ENCODE peak calls at places on chromosomes 11 and 22, in six cellular contexts. F is CD4-positive, alpha-beta memory T cell; H is neuronal stem cell; L is aorta; X is heart left ventricle; R is uterus. I is an unnamed sample. For H3K9me3, the result is how much of the 10 kb centered on the place peaks cover.

GRCh38 chr11:37076866-37077265 is 478.8 kb upstream of the RAG2 start:
- DNase-seq in R (no peak), F (no peak), X (no peak), L (no peak), H (no peak), I (no peak)

GRCh38 chr22:28198692-28199091 is 279.6 kb upstream of the PITPNB start:
- DNase-seq in H (no peak), R (no peak), X (no peak), L (no peak), F (no peak), I (no peak)

GRCh38 chr11:57890521-57890920 is 128.9 kb downstream of the CTNND1 start:
- DNase-seq in F (no peak), H (no peak), R (no peak), X (no peak), L (no peak), I (no peak)

GRCh38 chr11:6219359-6219758 is 14.0 kb downstream of the C11orf42 start:
- DNase-seq in L (no peak), F (no peak), X (no peak), R (no peak), H (no peak), I (no peak)

GRCh38 chr11:70541176-70541575 is 142.8 kb downstream of the CTTN start:
- DNase-seq in F (no peak), L (peak), H (no peak), X (peak), R (no peak), I (no peak)

GRCh38 chr11:125941241-125941605 is 4.6 kb upstream of the VSIG10L2 start:
- DNase-seq in R (no peak), L (no peak), F (no peak), H (no peak), X (no peak), I (no peak)

GRCh38 chr11:83694191-83694905 is 408.2 kb upstream of the CCDC90B start:
- DNase-seq in F (no peak), L (no peak), H (no peak), X (no peak), R (no peak), I (no peak)

GRCh38 chr22:41822289-41823057 is 10.4 kb upstream of the SREBF2 start:
- DNase-seq in F (peak), H (no peak), X (no peak), L (no peak), R (no peak), I (peak)

GRCh38 chr11:68340784-68341556 is 28.6 kb downstream of the LRP5 start:
- DNase-seq in X (no peak), F (peak), H (no peak), L (no peak), R (no peak), I (no peak)

GRCh38 chr11:46879056-46879585 is 33.0 kb upstream of the CKAP5 start:
- DNase-seq in X (no peak), H (no peak), L (no peak), R (no peak), F (no peak), I (no peak)

GRCh38 chr11:114228401-114229061 is 67.7 kb upstream of the NNMT start:
- DNase-seq in X (no peak), F (no peak), L (no peak), R (no peak), H (no peak), I (no peak)

GRCh38 chr11:75013051-75013450 is 24.3 kb downstream of the NEU3 start:
- DNase-seq in R (no peak), H (no peak), F (no peak), L (no peak), X (no peak), I (no peak)

GRCh38 chr11:13215157-13215556 is 62.4 kb upstream of the BMAL1 start:
- DNase-seq in R (no peak), H (no peak), X (no peak), F (no peak), L (no peak), I (no peak)

DNA sequence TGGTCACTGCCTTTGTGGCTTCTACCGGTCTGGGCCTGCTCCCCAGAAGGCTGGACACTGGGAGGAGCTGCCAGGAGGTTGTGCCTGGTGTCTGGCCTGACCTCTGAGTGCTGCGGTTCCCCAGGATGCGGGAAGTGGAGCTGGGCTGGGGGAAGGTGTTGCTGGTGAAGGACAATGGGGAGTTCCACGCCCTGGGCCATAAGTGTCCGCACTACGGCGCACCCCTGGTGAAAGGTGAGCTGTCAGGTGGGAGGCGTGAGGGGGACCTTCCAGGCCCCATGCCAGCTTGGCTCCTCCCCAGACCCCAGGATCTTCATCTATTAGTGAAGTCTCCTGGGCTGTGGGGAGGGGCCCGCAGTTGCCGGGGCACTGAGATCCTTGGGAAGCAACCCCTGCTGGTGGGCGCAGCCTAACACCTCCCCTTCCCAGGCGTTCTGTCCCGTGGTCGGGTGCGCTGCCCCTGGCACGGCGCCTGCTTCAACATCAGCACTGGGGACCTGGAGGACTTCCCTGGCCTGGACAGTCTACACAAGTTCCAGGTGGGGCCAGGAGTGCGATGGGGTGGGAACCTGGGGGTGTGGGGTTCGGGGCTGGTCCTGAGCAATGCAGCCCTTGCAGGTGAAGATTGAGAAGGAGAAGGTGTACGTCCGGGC is 6.7 kb downstream of the AIFM3 start:
- DNase-seq in H (no peak), F (no peak), R (no peak), L (no peak), X (no peak), I (no peak)
- H3K9me3 ChIP-seq in H (under half), F (under half), R (under half), L (under half), X (under half), I (under half)

GRCh38 chr22:47434336-47435203 is 672.1 kb downstream of the TBC1D22A start:
- DNase-seq in H (no peak), F (no peak), L (no peak), R (no peak), X (no peak), I (no peak)

GRCh38 chr22:47435204-47435487 is 672.7 kb downstream of the TBC1D22A start:
- DNase-seq in L (no peak), R (no peak), X (no peak), H (no peak), F (no peak), I (no peak)

GRCh38 chr22:47435826-47436225 is 673.4 kb downstream of the TBC1D22A start:
- DNase-seq in L (no peak), H (no peak), X (no peak), F (no peak), R (no peak), I (no peak)

GRCh38 chr22:47437636-47438035 is 675.2 kb downstream of the TBC1D22A start:
- DNase-seq in H (no peak), F (no peak), R (no peak), L (no peak), X (no peak), I (no peak)

DNA sequence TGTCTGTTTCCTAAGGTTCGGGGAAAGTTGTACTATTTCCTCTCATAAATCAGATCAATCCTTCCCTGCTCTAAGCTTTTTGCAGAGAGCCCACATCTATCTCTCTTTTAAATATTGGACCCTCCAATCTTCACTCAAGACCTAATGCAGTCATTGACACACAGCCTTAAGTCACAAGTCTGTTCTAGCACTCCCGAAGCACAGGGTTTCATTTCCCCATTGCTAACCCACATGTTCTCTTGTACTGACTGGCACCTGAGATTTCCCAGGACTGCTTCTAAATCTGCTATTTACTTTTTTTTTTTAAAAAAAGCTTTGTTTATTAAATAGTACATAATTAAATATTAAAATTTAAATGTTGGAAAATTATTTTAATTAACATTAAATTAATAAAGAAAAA is 674.7 kb downstream of the TBC1D22A start:
- DNase-seq in L (no peak), H (no peak), R (no peak), X (no peak), F (no peak), I (no peak)
- H3K9me3 ChIP-seq in L (under half), H (under half), R (under half), X (under half), F (under half), I (under half)

DNA sequence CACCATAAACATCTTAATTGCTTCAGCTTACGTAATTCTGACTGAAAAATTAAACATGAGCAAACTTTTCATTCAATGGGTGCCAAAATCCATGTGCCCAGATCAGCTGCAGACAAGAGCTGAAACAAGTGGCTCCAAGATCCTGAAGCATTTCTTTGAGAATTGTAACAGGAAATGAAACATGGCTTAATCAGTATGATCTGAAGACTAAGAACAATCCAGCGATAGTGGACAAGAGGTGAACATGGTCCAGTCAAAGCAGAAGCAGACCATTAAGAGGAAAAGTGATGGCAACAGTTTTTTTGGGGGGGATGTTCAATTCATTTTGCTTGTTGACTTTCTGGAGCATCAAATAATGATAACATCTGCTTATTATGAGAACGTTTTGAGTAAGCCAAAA is 1964.5 kb upstream of the RAG2 start:
- DNase-seq in H (no peak), R (no peak), X (no peak), F (no peak), L (no peak), I (no peak)
- H3K9me3 ChIP-seq in H (under half), R (under half), X (under half), F (under half), L (under half), I (under half)

DNA sequence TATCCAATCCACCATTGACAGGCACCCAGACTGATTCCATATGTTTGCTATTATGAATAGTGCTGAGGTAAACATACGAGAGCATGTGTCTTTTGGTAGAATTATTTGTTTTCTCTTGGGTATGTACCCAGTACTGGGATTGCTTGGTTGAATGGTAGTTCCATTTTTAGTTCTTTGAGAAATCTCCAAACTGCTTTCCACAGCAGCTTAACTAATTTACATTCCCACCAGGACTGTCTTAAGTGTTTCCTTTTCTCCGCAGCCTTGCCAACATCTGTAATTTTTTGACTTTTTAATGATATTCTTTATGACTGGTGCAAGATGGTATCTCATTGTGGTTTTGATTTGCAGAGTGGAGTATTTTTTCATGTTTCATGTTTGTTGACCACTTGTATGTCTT is 8.3 kb downstream of the FDX1 start:
- DNase-seq in F (no peak), X (no peak), H (no peak), R (no peak), L (no peak), I (no peak)
- H3K9me3 ChIP-seq in F (under half), X (under half), H (under half), R (under half), L (under half), I (under half)

DNA sequence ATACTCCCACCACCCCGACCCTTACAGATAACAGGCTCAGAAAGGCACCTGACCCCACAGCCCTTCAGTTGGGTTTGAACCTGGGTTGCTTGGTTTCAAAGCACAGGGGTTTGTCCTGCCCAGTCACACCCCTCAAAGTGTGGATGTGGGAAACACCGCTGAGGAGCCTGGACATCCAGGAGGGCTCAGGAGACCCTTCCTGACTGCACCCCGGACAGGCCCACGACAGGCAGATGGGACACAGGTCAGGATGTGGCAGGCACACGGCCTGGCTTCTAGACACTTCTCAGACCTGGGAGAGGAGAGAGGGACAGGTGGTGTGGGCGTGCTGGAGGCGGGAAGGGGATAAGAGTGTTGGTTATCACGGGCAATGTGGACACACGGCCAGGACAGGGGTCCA is 932.3 kb downstream of the BRD1 start:
- DNase-seq in R (no peak), L (no peak), F (no peak), H (no peak), X (no peak), I (no peak)
- H3K9me3 ChIP-seq in R (under half), L (under half), F (under half), H (under half), X (under half), I (under half)

DNA sequence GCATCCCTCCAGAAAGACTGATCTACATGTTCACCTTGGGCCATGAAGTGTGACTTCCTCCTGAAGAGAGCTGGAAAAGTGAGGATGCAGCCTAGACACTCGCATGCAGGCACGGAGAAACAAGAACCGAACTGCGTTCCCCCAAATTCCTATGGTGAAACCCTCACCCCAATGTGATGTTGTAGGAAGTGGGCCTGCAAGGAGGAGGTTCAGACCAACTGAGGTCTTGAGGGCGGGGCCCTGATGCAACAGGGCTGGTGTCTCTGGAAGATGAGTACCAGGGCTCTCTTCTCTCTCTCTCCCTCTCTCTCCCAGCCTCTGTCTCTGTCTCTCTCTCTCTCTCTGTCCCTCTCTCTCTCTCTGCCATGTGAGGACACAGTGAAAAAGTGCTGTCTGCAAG is 501.1 kb downstream of the BRD1 start:
- DNase-seq in R (no peak), X (no peak), F (no peak), H (no peak), L (no peak), I (no peak)
- H3K9me3 ChIP-seq in R (under half), X (under half), F (under half), H (under half), L (under half), I (under half)

GRCh38 chr11:43327987-43328386 is 16.2 kb downstream of the API5 start:
- DNase-seq in F (no peak), H (no peak), L (no peak), X (no peak), R (no peak), I (no peak)
- H3K9me3 ChIP-seq in F (under half), H (under half), L (under half), X (under half), R (under half), I (under half)

GRCh38 chr22:47625531-47626427 is 863.3 kb downstream of the TBC1D22A start:
- DNase-seq in H (no peak), L (no peak), X (no peak), F (no peak), R (no peak), I (no peak)

GRCh38 chr22:47626428-47627390 is 864.3 kb downstream of the TBC1D22A start:
- DNase-seq in H (no peak), L (no peak), F (no peak), X (no peak), R (no peak), I (no peak)

GRCh38 chr22:47628477-47629272 is 866.2 kb downstream of the TBC1D22A start:
- DNase-seq in H (no peak), X (no peak), L (no peak), R (no peak), F (no peak), I (no peak)

GRCh38 chr22:47629273-47629711 is 866.8 kb downstream of the TBC1D22A start:
- DNase-seq in R (no peak), X (no peak), L (no peak), F (no peak), H (no peak), I (no peak)

GRCh38 chr22:47627561-47628253 is 865.3 kb downstream of the TBC1D22A start:
- DNase-seq in F (no peak), X (no peak), L (no peak), H (no peak), R (no peak), I (no peak)
- H3K9me3 ChIP-seq in F (under half), X (under half), L (under half), H (under half), R (under half), I (under half)

GRCh38 chr11:42265072-42265471 is 805.6 kb upstream of the LRRC4C start:
- DNase-seq in F (no peak), R (no peak), X (no peak), L (no peak), H (no peak), I (no peak)
- H3K9me3 ChIP-seq in F (under half), R (under half), X (under half), L (under half), H (under half), I (under half)